ENCODE peak calls at places on chromosomes 11 and 22, in four cellular contexts. One of them, this sample, is unnamed.

GRCh38 chr22:44419429-44419828 is 78.6 kb downstream of the RTL6 start:
- DNase-seq in HFF-Myc: peak
- DNase-seq in RWPE1: no peak
- DNase-seq in lower leg skin: no peak
- DNase-seq in this sample: no peak

GRCh38 chr11:118918686-118919280 is 6.9 kb downstream of the BCL9L start:
- DNase-seq in HFF-Myc: no peak
- DNase-seq in RWPE1: no peak
- DNase-seq in lower leg skin: peak
- DNase-seq in this sample: no peak

GRCh38 chr11:64010783-64011182 is 24.5 kb downstream of the OTUB1 start:
- DNase-seq in HFF-Myc: no peak
- DNase-seq in RWPE1: no peak
- DNase-seq in lower leg skin: no peak
- DNase-seq in this sample: no peak

GRCh38 chr11:353315-353857 is 15.9 kb upstream of the B4GALNT4 start:
- DNase-seq in HFF-Myc: peak
- DNase-seq in RWPE1: no peak
- DNase-seq in lower leg skin: peak
- DNase-seq in this sample: peak

GRCh38 chr22:31968022-31968421 is 23.7 kb downstream of the YWHAH start:
- DNase-seq in HFF-Myc: no peak
- DNase-seq in RWPE1: no peak
- DNase-seq in lower leg skin: no peak
- DNase-seq in this sample: no peak

GRCh38 chr11:12216542-12217422 is 106.4 kb downstream of the MICAL2 start:
- DNase-seq in HFF-Myc: no peak
- DNase-seq in RWPE1: no peak
- DNase-seq in lower leg skin: no peak
- DNase-seq in this sample: no peak

GRCh38 chr22:41523464-41524221 is 20.6 kb downstream of the POLR3H start:
- DNase-seq in HFF-Myc: no peak
- DNase-seq in RWPE1: no peak
- DNase-seq in lower leg skin: no peak
- DNase-seq in this sample: no peak

GRCh38 chr11:13318498-13319295 is 41.1 kb downstream of the BMAL1 start:
- DNase-seq in HFF-Myc: no peak
- DNase-seq in RWPE1: no peak
- DNase-seq in lower leg skin: no peak
- DNase-seq in this sample: no peak

GRCh38 chr22:32079110-32080089 is 36.3 kb downstream of the SLC5A1 start:
- DNase-seq in HFF-Myc: peak
- DNase-seq in RWPE1: peak
- DNase-seq in lower leg skin: no peak
- DNase-seq in this sample: no peak

GRCh38 chr11:19027829-19028595 is 32.5 kb downstream of the MRGPRX2 start:
- DNase-seq in HFF-Myc: peak
- DNase-seq in RWPE1: peak
- DNase-seq in lower leg skin: no peak
- DNase-seq in this sample: no peak

GRCh38 chr11:112307617-112308016 is 47.0 kb upstream of the PLET1 start:
- DNase-seq in HFF-Myc: no peak
- DNase-seq in RWPE1: no peak
- DNase-seq in lower leg skin: no peak
- DNase-seq in this sample: no peak

GRCh38 chr22:37082251-37082650 is 27.3 kb downstream of the TMPRSS6 start:
- DNase-seq in HFF-Myc: no peak
- DNase-seq in RWPE1: no peak
- DNase-seq in lower leg skin: no peak
- DNase-seq in this sample: no peak

GRCh38 chr22:16793831-16794230 is 31.4 kb downstream of the XKR3 start:
- DNase-seq in HFF-Myc: no peak
- DNase-seq in RWPE1: no peak
- DNase-seq in lower leg skin: no peak
- DNase-seq in this sample: no peak

GRCh38 chr22:46165975-46166374 is 15.6 kb downstream of the PPARA start:
- DNase-seq in HFF-Myc: no peak
- DNase-seq in RWPE1: peak
- DNase-seq in lower leg skin: no peak
- DNase-seq in this sample: no peak
- TF ChIP-seq CTCF in HFF-Myc: no peak
- TF ChIP-seq CTCF in RWPE1: no peak
- TF ChIP-seq CTCF in lower leg skin: no peak
- TF ChIP-seq CTCF in this sample: no peak

DNA sequence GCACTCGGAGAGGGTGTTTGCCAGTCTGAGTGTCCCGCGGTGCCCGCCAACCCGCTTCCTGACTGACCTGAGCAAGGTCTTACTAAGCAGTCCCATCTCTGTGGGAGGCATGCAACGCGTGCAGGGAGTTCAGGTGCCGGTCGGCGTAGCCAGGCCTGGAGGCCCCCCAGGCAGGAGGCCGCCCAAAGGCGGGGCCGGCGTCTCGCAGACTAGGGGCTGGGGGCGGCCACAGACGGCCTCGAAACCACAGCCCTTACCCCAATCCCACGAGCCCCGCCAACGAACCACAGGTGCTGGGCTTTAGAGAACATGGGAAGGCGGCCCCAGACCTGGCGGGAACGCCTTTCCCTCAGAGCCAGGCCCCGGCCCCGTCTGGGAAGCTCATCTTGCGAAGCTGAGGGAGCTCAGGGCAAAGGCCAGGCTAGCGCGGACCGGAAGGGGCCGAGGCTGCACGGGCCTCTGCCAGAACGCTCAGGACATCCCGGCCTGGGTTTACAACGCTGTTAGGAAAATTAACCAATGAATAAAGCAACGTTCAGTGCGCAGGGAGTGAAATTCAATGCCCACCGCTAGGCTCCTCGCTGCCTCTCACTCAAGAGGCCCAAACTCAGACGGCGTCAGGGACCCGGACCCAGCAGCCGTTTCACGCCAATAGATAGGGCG is 2.1 kb upstream of the MTFP1 start:
- DNase-seq in HFF-Myc: no peak
- DNase-seq in RWPE1: peak
- DNase-seq in lower leg skin: peak
- DNase-seq in this sample: no peak
- TF ChIP-seq CTCF in HFF-Myc: no peak
- TF ChIP-seq CTCF in RWPE1: no peak
- TF ChIP-seq CTCF in lower leg skin: no peak
- TF ChIP-seq CTCF in this sample: no peak

DNA sequence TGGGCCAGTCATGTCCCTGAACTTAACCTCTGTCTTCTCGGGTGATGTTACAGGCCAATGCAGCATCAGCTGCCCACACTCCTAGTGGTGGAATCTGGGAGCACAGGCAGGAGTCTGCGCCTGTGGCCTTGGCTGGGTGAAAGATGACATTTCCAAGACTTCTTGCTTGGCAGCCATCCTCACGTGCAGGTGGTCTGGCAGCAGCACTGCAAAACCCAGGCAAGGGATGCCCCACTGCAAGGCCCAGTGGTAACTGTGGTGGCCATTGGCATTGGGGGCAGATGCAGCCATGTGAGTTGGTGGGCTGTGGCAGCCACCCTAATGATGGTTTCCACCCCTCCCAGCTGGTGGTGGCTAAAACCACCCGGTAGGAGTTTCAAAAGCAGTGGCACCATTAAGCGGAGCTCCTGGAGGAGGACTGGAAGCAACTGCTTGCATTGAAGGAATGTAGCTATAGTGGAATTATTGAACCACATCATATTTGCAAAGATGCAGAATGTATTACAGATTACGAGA is 120.5 kb upstream of the TOP3B start:
- DNase-seq in HFF-Myc: no peak
- DNase-seq in RWPE1: no peak
- DNase-seq in lower leg skin: no peak
- DNase-seq in this sample: no peak
- TF ChIP-seq CTCF in HFF-Myc: peak
- TF ChIP-seq CTCF in RWPE1: no peak
- TF ChIP-seq CTCF in lower leg skin: no peak
- TF ChIP-seq CTCF in this sample: no peak

DNA sequence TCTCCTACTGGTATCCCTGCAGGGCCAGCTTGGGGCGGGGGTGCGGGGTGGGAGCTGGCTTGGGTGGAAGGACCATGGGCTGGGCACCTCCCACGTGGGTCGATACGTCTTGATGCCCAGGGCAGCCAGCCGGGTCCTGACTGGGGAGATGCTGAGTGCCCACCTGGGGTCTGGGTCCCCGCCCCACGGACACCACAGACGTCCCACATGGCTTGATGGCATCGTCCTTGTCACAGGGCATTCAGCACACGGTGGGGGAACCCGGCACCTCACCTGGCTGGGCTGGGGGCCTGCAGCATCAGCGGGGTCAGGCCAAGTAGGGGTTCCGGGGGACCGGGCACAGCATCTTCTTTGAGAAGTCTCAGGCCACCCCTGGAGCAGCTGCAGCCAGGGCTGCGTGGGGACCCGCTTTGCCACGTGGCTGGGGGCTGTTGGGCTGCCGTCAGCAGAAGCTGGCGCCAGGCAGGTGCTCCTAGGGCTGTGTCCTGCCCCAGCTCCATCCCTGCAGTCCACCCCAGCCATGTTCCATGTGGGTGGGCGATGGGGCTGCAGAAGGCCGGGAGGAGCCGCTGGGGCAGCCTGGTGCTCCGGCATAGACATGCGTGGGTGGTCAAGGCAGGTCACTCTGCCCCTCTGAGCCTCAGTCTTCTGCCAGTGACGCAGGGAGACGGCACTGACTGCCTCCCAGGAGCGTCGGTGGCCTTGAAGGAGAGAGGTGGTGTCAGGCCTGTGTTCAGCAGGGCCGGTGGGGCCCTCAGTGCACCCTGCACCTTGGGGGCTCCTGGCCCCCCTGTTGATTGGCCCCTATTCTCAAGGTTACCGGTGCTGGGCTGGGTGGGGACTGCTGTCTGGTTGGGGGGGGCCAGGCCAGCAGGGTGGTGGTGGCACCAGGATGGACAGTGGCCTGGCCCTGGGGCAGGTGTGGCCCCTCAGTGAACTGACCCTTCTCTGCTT is 8.4 kb downstream of the SELENOO start:
- DNase-seq in HFF-Myc: no peak
- DNase-seq in RWPE1: no peak
- DNase-seq in lower leg skin: no peak
- DNase-seq in this sample: no peak
- TF ChIP-seq CTCF in HFF-Myc: no peak
- TF ChIP-seq CTCF in RWPE1: no peak
- TF ChIP-seq CTCF in lower leg skin: no peak
- TF ChIP-seq CTCF in this sample: no peak

GRCh38 chr11:65186701-65187100 is 5.0 kb downstream of the CAPN1 start:
- DNase-seq in HFF-Myc: no peak
- DNase-seq in RWPE1: no peak
- DNase-seq in lower leg skin: no peak
- DNase-seq in this sample: no peak

GRCh38 chr11:65184146-65184545 is 2.4 kb downstream of the CAPN1 start:
- DNase-seq in HFF-Myc: no peak
- DNase-seq in RWPE1: no peak
- DNase-seq in lower leg skin: no peak
- DNase-seq in this sample: no peak

GRCh38 chr11:65187146-65187675 is 5.5 kb downstream of the CAPN1 start:
- DNase-seq in HFF-Myc: no peak
- DNase-seq in RWPE1: no peak
- DNase-seq in lower leg skin: no peak
- DNase-seq in this sample: no peak

GRCh38 chr11:65185166-65185565 is 3.4 kb downstream of the CAPN1 start:
- DNase-seq in HFF-Myc: no peak
- DNase-seq in RWPE1: no peak
- DNase-seq in lower leg skin: no peak
- DNase-seq in this sample: no peak

GRCh38 chr11:65185869-65186341 is 4.2 kb downstream of the CAPN1 start:
- DNase-seq in HFF-Myc: no peak
- DNase-seq in RWPE1: no peak
- DNase-seq in lower leg skin: no peak
- DNase-seq in this sample: no peak
- TF ChIP-seq CTCF in HFF-Myc: peak
- TF ChIP-seq CTCF in RWPE1: no peak
- TF ChIP-seq CTCF in lower leg skin: no peak
- TF ChIP-seq CTCF in this sample: no peak

GRCh38 chr22:19722915-19723164 is 499 bp upstream of the GP1BB start:
- DNase-seq in HFF-Myc: no peak
- DNase-seq in RWPE1: no peak
- DNase-seq in lower leg skin: no peak
- DNase-seq in this sample: no peak

GRCh38 chr22:19724927-19725661 is 1.8 kb downstream of the GP1BB start:
- DNase-seq in HFF-Myc: no peak
- DNase-seq in RWPE1: no peak
- DNase-seq in lower leg skin: no peak
- DNase-seq in this sample: no peak

GRCh38 chr22:19723165-19723989 is at the start of gene GP1BB:
- DNase-seq in HFF-Myc: no peak
- DNase-seq in RWPE1: no peak
- DNase-seq in lower leg skin: no peak
- DNase-seq in this sample: no peak

GRCh38 chr22:19722175-19722914 is 994 bp upstream of the GP1BB start:
- DNase-seq in HFF-Myc: no peak
- DNase-seq in RWPE1: no peak
- DNase-seq in lower leg skin: no peak
- DNase-seq in this sample: no peak

GRCh38 chr22:19723990-19724827 is 870 bp downstream of the GP1BB start:
- DNase-seq in HFF-Myc: no peak
- DNase-seq in RWPE1: no peak
- DNase-seq in lower leg skin: no peak
- DNase-seq in this sample: no peak
- TF ChIP-seq CTCF in HFF-Myc: no peak
- TF ChIP-seq CTCF in RWPE1: peak
- TF ChIP-seq CTCF in lower leg skin: no peak
- TF ChIP-seq CTCF in this sample: no peak

This sample was measured in omental fat pad.